ENCODE peak calls at places on chromosomes 7 and 10, in eight cellular contexts. One of them, this sample, is unnamed.

GRCh38 chr7:12111461-12112405 is 99.4 kb upstream of the TMEM106B start:
- DNase-seq in AG04450: no peak
- DNase-seq in right lobe of liver: no peak
- DNase-seq in heart left ventricle: no peak
- DNase-seq in GM23248: peak
- DNase-seq in thoracic aorta: no peak
- DNase-seq in endodermal cell: peak
- DNase-seq in IMR-90: no peak
- DNase-seq in this sample: peak

GRCh38 chr7:110090113-110090820 is 1000.7 kb upstream of the LRRN3 start:
- DNase-seq in AG04450: no peak
- DNase-seq in endodermal cell: no peak
- DNase-seq in IMR-90: peak
- DNase-seq in GM23248: peak
- DNase-seq in heart left ventricle: no peak
- DNase-seq in right lobe of liver: no peak
- DNase-seq in thoracic aorta: no peak
- DNase-seq in this sample: no peak

GRCh38 chr7:1512781-1513656 is 8.8 kb upstream of the INTS1 start:
- DNase-seq in AG04450: no peak
- DNase-seq in GM23248: peak
- DNase-seq in endodermal cell: no peak
- DNase-seq in IMR-90: peak
- DNase-seq in thoracic aorta: peak
- DNase-seq in right lobe of liver: peak
- DNase-seq in heart left ventricle: peak
- DNase-seq in this sample: peak

GRCh38 chr10:85612378-85612775 is 754.2 kb downstream of the GRID1 start:
- DNase-seq in right lobe of liver: no peak
- DNase-seq in endodermal cell: peak
- DNase-seq in thoracic aorta: no peak
- DNase-seq in GM23248: no peak
- DNase-seq in AG04450: no peak
- DNase-seq in heart left ventricle: no peak
- DNase-seq in IMR-90: no peak
- DNase-seq in this sample: no peak

GRCh38 chr10:122485670-122486069 is 24.3 kb downstream of the HTRA1 start:
- DNase-seq in AG04450: no peak
- DNase-seq in endodermal cell: no peak
- DNase-seq in heart left ventricle: no peak
- DNase-seq in GM23248: no peak
- DNase-seq in right lobe of liver: no peak
- DNase-seq in IMR-90: no peak
- DNase-seq in thoracic aorta: no peak
- DNase-seq in this sample: peak

GRCh38 chr7:2499719-2500430 is 19.7 kb upstream of the LFNG start:
- DNase-seq in heart left ventricle: no peak
- DNase-seq in GM23248: no peak
- DNase-seq in AG04450: no peak
- DNase-seq in right lobe of liver: no peak
- DNase-seq in endodermal cell: peak
- DNase-seq in thoracic aorta: no peak
- DNase-seq in IMR-90: no peak
- DNase-seq in this sample: no peak

GRCh38 chr10:48215148-48215982 is 59.1 kb downstream of the FRMPD2 start:
- DNase-seq in heart left ventricle: no peak
- DNase-seq in thoracic aorta: no peak
- DNase-seq in endodermal cell: peak
- DNase-seq in IMR-90: peak
- DNase-seq in AG04450: no peak
- DNase-seq in right lobe of liver: no peak
- DNase-seq in GM23248: peak
- DNase-seq in this sample: no peak

GRCh38 chr7:41656357-41656756 is 46.5 kb downstream of the INHBA start:
- DNase-seq in IMR-90: peak
- DNase-seq in thoracic aorta: no peak
- DNase-seq in endodermal cell: no peak
- DNase-seq in right lobe of liver: no peak
- DNase-seq in heart left ventricle: no peak
- DNase-seq in AG04450: no peak
- DNase-seq in GM23248: peak
- DNase-seq in this sample: no peak

GRCh38 chr7:7944619-7945282 is 23.8 kb upstream of the GLCCI1 start:
- DNase-seq in thoracic aorta: no peak
- DNase-seq in IMR-90: no peak
- DNase-seq in AG04450: no peak
- DNase-seq in right lobe of liver: no peak
- DNase-seq in heart left ventricle: no peak
- DNase-seq in endodermal cell: peak
- DNase-seq in GM23248: no peak
- DNase-seq in this sample: no peak

GRCh38 chr10:7040681-7041080 is 370.2 kb downstream of the SFMBT2 start:
- DNase-seq in GM23248: no peak
- DNase-seq in endodermal cell: no peak
- DNase-seq in right lobe of liver: no peak
- DNase-seq in AG04450: no peak
- DNase-seq in heart left ventricle: no peak
- DNase-seq in IMR-90: no peak
- DNase-seq in thoracic aorta: no peak
- DNase-seq in this sample: no peak

GRCh38 chr10:7043051-7043653 is 367.7 kb downstream of the SFMBT2 start:
- DNase-seq in endodermal cell: no peak
- DNase-seq in heart left ventricle: no peak
- DNase-seq in IMR-90: no peak
- DNase-seq in AG04450: no peak
- DNase-seq in right lobe of liver: no peak
- DNase-seq in thoracic aorta: no peak
- DNase-seq in GM23248: no peak
- DNase-seq in this sample: no peak

GRCh38 chr10:7046615-7047014 is 364.2 kb downstream of the SFMBT2 start:
- DNase-seq in heart left ventricle: no peak
- DNase-seq in endodermal cell: no peak
- DNase-seq in GM23248: no peak
- DNase-seq in right lobe of liver: no peak
- DNase-seq in AG04450: no peak
- DNase-seq in IMR-90: no peak
- DNase-seq in thoracic aorta: no peak
- DNase-seq in this sample: no peak

DNA sequence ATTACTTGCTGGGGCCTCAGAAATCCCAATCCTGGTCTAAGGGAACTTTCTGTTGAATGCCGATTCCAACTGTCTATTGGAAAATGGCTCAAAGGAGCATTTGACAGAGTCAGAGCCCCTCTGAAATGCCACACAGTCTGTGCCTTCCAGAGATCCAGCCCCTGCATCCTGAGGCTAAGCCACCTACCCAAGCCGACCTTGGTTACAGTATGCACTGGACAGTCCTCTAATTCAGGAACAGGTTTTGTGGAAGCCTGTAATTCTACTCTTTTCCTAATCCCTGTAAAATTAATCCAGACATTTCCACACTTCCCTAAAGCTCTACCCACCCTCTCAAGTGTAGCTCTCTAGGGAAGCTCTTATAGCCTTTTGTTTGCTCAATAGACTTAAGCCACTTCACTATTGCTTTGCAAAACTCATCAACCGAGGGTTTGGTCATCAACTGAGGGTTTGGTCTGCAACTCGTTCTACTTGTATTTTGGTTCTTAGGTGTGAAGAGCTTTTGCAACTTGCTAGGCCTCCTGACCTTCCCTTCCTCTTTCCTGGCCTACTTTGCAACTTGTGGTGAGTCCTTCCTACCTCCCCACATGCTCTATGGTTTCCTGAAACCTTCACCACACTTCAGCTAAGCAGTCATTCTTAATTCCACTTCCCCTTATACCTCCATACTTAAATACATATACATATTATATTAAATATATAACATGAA is 364.8 kb downstream of the SFMBT2 start:
- DNase-seq in endodermal cell: no peak
- DNase-seq in heart left ventricle: no peak
- DNase-seq in GM23248: no peak
- DNase-seq in thoracic aorta: no peak
- DNase-seq in AG04450: no peak
- DNase-seq in IMR-90: no peak
- DNase-seq in right lobe of liver: no peak
- DNase-seq in this sample: no peak
- H3K27ac ChIP-seq in endodermal cell: no peak
- H3K27ac ChIP-seq in heart left ventricle: no peak
- H3K27ac ChIP-seq in GM23248: no peak
- H3K27ac ChIP-seq in thoracic aorta: no peak
- H3K27ac ChIP-seq in AG04450: no peak
- H3K27ac ChIP-seq in IMR-90: no peak
- H3K27ac ChIP-seq in right lobe of liver: no peak
- H3K27ac ChIP-seq in this sample: no peak

GRCh38 chr10:89242340-89242680 is 9.3 kb downstream of the LIPA start:
- DNase-seq in endodermal cell: no peak
- DNase-seq in right lobe of liver: no peak
- DNase-seq in IMR-90: no peak
- DNase-seq in heart left ventricle: no peak
- DNase-seq in thoracic aorta: no peak
- DNase-seq in GM23248: no peak
- DNase-seq in AG04450: no peak
- DNase-seq in this sample: no peak
- H3K27ac ChIP-seq in endodermal cell: no peak
- H3K27ac ChIP-seq in right lobe of liver: peak
- H3K27ac ChIP-seq in IMR-90: no peak
- H3K27ac ChIP-seq in heart left ventricle: peak
- H3K27ac ChIP-seq in thoracic aorta: no peak
- H3K27ac ChIP-seq in GM23248: no peak
- H3K27ac ChIP-seq in AG04450: no peak
- H3K27ac ChIP-seq in this sample: no peak

DNA sequence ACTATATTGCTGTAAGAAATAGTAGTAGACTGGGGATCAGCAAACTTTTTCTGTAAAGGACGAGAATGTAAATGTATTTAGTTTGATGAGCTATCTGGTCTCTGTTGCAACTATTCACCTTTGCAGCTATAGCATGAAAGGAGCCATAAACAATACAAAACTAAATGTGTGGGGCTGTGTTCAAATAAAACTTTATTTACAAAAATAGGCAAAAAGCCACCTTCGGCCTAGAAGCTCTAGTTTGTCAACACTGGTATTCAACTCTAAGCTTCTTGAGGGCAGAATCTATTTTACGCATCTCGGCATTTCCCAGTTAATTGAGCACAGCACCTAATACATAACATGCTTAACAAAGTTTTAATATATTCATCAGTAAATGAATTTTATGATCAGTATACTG is 181.4 kb downstream of the SEMA3E start:
- DNase-seq in right lobe of liver: no peak
- DNase-seq in thoracic aorta: no peak
- DNase-seq in endodermal cell: no peak
- DNase-seq in AG04450: no peak
- DNase-seq in GM23248: no peak
- DNase-seq in IMR-90: no peak
- DNase-seq in heart left ventricle: no peak
- DNase-seq in this sample: no peak
- H3K27ac ChIP-seq in right lobe of liver: no peak
- H3K27ac ChIP-seq in thoracic aorta: no peak
- H3K27ac ChIP-seq in endodermal cell: no peak
- H3K27ac ChIP-seq in AG04450: no peak
- H3K27ac ChIP-seq in GM23248: no peak
- H3K27ac ChIP-seq in IMR-90: no peak
- H3K27ac ChIP-seq in heart left ventricle: no peak
- H3K27ac ChIP-seq in this sample: no peak

DNA sequence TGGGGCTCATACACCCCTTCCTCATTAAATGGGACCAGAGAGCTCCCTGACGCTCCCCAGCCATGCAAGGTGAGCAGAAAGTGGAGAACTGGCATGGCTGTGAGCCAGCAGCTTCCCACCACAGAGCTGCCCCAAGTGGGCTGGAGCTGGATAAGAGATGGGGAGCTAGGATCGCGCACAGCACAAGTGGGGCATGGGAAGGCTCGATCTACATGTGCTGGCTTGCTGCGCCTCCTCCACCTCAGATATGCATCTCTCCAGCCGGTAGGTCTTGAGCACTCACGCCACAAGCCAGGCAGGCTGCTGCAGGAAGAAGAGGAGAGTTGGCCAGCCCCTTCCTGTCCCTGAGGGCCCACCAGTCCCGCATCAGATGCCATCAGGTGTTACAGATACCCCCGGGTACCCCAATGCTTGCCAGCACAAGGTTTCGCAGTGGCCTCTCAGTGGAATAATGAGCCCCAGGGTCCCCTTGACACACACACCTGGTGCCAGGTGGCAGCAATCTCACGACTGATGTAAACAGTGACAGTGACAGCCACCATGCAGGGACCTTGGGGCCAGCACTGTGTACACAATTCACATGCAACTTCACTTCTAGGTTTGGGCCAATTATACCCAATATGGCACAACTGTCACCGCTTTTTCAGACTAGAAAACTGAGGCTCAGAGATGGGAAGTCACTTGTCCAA is 79.5 kb downstream of the OAT start:
- DNase-seq in endodermal cell: peak
- DNase-seq in thoracic aorta: no peak
- DNase-seq in right lobe of liver: peak
- DNase-seq in heart left ventricle: no peak
- DNase-seq in AG04450: no peak
- DNase-seq in GM23248: no peak
- DNase-seq in IMR-90: no peak
- DNase-seq in this sample: no peak
- H3K27ac ChIP-seq in endodermal cell: no peak
- H3K27ac ChIP-seq in thoracic aorta: peak
- H3K27ac ChIP-seq in right lobe of liver: no peak
- H3K27ac ChIP-seq in heart left ventricle: no peak
- H3K27ac ChIP-seq in AG04450: peak
- H3K27ac ChIP-seq in GM23248: no peak
- H3K27ac ChIP-seq in IMR-90: peak
- H3K27ac ChIP-seq in this sample: no peak

GRCh38 chr10:17387861-17388503 is 66.4 kb downstream of the ST8SIA6 start:
- DNase-seq in AG04450: no peak
- DNase-seq in thoracic aorta: no peak
- DNase-seq in heart left ventricle: no peak
- DNase-seq in GM23248: no peak
- DNase-seq in right lobe of liver: no peak
- DNase-seq in IMR-90: no peak
- DNase-seq in endodermal cell: peak
- DNase-seq in this sample: no peak
- H3K27ac ChIP-seq in AG04450: no peak
- H3K27ac ChIP-seq in thoracic aorta: no peak
- H3K27ac ChIP-seq in heart left ventricle: no peak
- H3K27ac ChIP-seq in GM23248: no peak
- H3K27ac ChIP-seq in right lobe of liver: no peak
- H3K27ac ChIP-seq in IMR-90: no peak
- H3K27ac ChIP-seq in endodermal cell: no peak
- H3K27ac ChIP-seq in this sample: no peak

GRCh38 chr10:92567952-92568600 is 5.8 kb downstream of the IDE start:
- DNase-seq in AG04450: no peak
- DNase-seq in thoracic aorta: no peak
- DNase-seq in GM23248: peak
- DNase-seq in right lobe of liver: no peak
- DNase-seq in endodermal cell: no peak
- DNase-seq in IMR-90: peak
- DNase-seq in heart left ventricle: no peak
- DNase-seq in this sample: no peak
- H3K27ac ChIP-seq in AG04450: no peak
- H3K27ac ChIP-seq in thoracic aorta: no peak
- H3K27ac ChIP-seq in GM23248: peak
- H3K27ac ChIP-seq in right lobe of liver: no peak
- H3K27ac ChIP-seq in endodermal cell: no peak
- H3K27ac ChIP-seq in IMR-90: no peak
- H3K27ac ChIP-seq in heart left ventricle: no peak
- H3K27ac ChIP-seq in this sample: no peak